ENCODE peak calls at places on chromosomes 13 and 19, in seven cellular contexts. H is GM12891, B is pulmonary artery endothelial cell, P is left lobe of liver, C is fibroblast of pulmonary artery, A is upper lobe of right lung, K is GM10248. F is an unnamed sample.

GRCh38 chr13:64704121-64704520 is 2526.0 kb downstream of the PCDH9 start:
- DNase-seq in H (no peak), B (no peak), P (no peak), C (no peak), A (no peak), K (no peak), F (no peak)

GRCh38 chr19:6204866-6205723 is 69.6 kb downstream of the ACSBG2 start:
- DNase-seq in H (no peak), B (no peak), P (no peak), C (no peak), A (peak), K (no peak), F (no peak)

GRCh38 chr13:59337070-59337469 is 826.7 kb downstream of the DIAPH3 start:
- DNase-seq in H (no peak), B (no peak), P (no peak), C (peak), A (no peak), K (no peak), F (no peak)

GRCh38 chr19:55443045-55443823 is at the start of gene SHISA7:
- DNase-seq in H (no peak), B (no peak), P (no peak), C (no peak), A (no peak), K (no peak), F (peak)

GRCh38 chr13:108227651-108228272 is 9.6 kb downstream of the ABHD13 start:
- DNase-seq in H (no peak), B (no peak), P (no peak), C (peak), A (no peak), K (peak), F (no peak)

GRCh38 chr13:42420304-42420703 is 148.4 kb downstream of the AKAP11 start:
- DNase-seq in H (peak), B (no peak), P (no peak), C (no peak), A (no peak), K (peak), F (no peak)

GRCh38 chr19:29285878-29286277 is 72.9 kb upstream of the UQCRFS1 start:
- DNase-seq in H (no peak), B (no peak), P (no peak), C (no peak), A (peak), K (no peak), F (peak)

GRCh38 chr13:50974268-50974667 is 64.7 kb downstream of the RNASEH2B start:
- DNase-seq in H (no peak), B (no peak), P (no peak), C (no peak), A (no peak), K (no peak), F (no peak)

F was measured in dorsolateral prefrontal cortex.